ENCODE peak calls at places on chromosomes 13 and 19, in six cellular contexts. Z, C, Y, R, E and D are unnamed samples.

GRCh38 chr19:11577451-11578341 is at the start of gene ACP5:
- ATAC-seq in Z (peak; percentile 42), C (no peak), R (no peak), Y (peak; percentile 14), E (peak; percentile 45), D (no peak)

GRCh38 chr19:5116292-5116691 is 147.4 kb downstream of the KDM4B start:
- ATAC-seq in Y (no peak), E (no peak), Z (no peak), R (no peak), C (no peak), D (no peak)

GRCh38 chr19:41811036-41811435 is 14.6 kb downstream of the CEACAM3 start:
- ATAC-seq in Y (no peak), Z (peak; percentile 59), R (no peak), C (peak; percentile 45), E (no peak), D (no peak)

GRCh38 chr19:6564393-6564792 is 26.6 kb downstream of the CD70 start:
- ATAC-seq in R (peak; percentile 49), E (no peak), Y (peak; percentile 47), C (peak; percentile 56), Z (no peak), D (no peak)

GRCh38 chr13:44156294-44156658 is 217.3 kb upstream of the SERP2 start:
- ATAC-seq in Z (no peak), Y (no peak), R (no peak), C (no peak), E (no peak), D (no peak)

GRCh38 chr19:10768936-10769335 is 51.1 kb downstream of the DNM2 start:
- ATAC-seq in Z (peak; percentile 2), Y (no peak), E (no peak), R (no peak), C (no peak), D (no peak)

GRCh38 chr19:47681388-47681787 is 31.8 kb upstream of the EHD2 start:
- ATAC-seq in C (no peak), Y (no peak), R (peak; percentile 25), Z (no peak), E (no peak), D (no peak)

GRCh38 chr19:48966541-48967345 is 1.6 kb downstream of the FTL start:
- ATAC-seq in Y (no peak), R (no peak), C (no peak), E (no peak), Z (no peak), D (no peak)

GRCh38 chr19:35380450-35381124 is 9.7 kb downstream of the GPR42 start:
- ATAC-seq in Y (peak; percentile 97), Z (no peak), C (no peak), E (peak; percentile 95), R (no peak), D (no peak)

GRCh38 chr13:109792416-109793090 is 6.2 kb upstream of the IRS2 start:
- ATAC-seq in C (peak; percentile 58), R (no peak), Y (no peak), Z (no peak), E (no peak), D (no peak)

GRCh38 chr13:27097691-27098090 is 73.9 kb downstream of the USP12 start:
- ATAC-seq in E (no peak), R (no peak), Z (no peak), C (no peak), Y (no peak), D (no peak)

GRCh38 chr13:64289702-64290101 is 2874.1 kb upstream of the PCDH20 start:
- ATAC-seq in E (no peak), R (no peak), Z (no peak), C (peak; percentile 39), Y (no peak), D (no peak)

GRCh38 chr19:51098366-51099069 is 9.7 kb downstream of the CTU1 start:
- ATAC-seq in C (no peak), Z (peak; percentile 74), Y (no peak), R (no peak), E (no peak), D (peak; percentile 69)

GRCh38 chr13:114115191-114115671 is 17.2 kb downstream of the RASA3 start:
- ATAC-seq in C (no peak), Z (peak; percentile 68), E (peak; percentile 45), R (no peak), Y (peak; percentile 91), D (no peak)

GRCh38 chr19:32649751-32650150 is 25.2 kb downstream of the ANKRD27 start:
- ATAC-seq in Y (no peak), E (no peak), Z (no peak), R (no peak), C (no peak), D (no peak)

GRCh38 chr13:112270951-112271350 is 105.2 kb upstream of the SPACA7 start:
- ATAC-seq in Y (no peak), Z (no peak), C (no peak), E (no peak), R (no peak), D (no peak)

GRCh38 chr13:101631403-101631802 is 178.9 kb downstream of the ITGBL1 start:
- ATAC-seq in E (no peak), Z (no peak), C (no peak), Y (no peak), R (no peak), D (no peak)

GRCh38 chr13:84591444-84591843 is 709.2 kb upstream of the SLITRK1 start:
- ATAC-seq in R (no peak), E (no peak), C (no peak), Z (no peak), Y (no peak), D (no peak)

DNA sequence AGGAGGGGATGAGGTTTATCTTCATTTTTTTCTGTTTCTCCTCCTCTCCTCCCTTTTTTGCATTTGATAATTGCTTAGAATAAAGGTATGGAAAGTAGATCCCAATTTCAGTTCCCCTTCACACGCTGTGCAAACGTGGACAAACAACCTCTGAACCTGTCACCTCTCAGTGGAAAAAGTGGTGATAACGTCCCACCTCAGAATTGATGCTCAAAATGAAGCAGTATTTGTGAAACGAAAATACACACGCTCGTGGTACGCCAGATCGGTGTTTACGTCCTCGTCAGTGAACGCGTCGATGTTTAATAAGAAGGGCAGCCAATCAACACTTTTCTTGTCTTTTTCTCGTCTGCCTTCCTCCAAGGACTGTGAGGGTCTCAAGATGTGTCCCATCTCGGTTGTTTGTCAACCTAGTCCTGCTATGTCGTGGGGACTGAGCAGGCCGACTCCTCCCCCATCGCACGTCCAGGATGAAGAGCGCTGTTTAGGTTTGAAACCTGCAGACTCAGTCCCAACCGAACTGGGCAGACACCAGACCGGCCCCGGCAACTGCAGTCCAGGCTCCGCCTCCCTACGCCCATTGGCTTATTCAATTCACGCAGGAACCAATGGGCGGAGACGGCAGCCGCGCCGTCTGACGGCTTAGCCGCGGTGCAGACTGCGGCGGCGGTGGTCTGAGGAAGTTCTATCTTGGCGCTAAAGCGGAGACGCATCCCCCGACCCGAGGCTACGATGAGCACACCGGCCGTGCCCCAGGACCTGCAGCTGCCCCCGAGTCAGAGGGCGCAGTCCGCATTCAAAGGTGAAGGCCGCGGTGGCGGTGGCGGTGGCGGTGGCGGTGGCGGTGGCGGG is at the start of gene CKAP2:
- ATAC-seq in C (peak; percentile 88), Y (peak; percentile 92), R (peak; percentile 88), Z (peak; percentile 96), E (peak; percentile 91), D (peak; percentile 93)
- TF ChIP-seq POLR2AphosphoS5 in C (peak; percentile 77), Y (peak; percentile 67), R (peak; percentile 76), Z (peak; percentile 53), E (peak; percentile 90), D (peak; percentile 44)

DNA sequence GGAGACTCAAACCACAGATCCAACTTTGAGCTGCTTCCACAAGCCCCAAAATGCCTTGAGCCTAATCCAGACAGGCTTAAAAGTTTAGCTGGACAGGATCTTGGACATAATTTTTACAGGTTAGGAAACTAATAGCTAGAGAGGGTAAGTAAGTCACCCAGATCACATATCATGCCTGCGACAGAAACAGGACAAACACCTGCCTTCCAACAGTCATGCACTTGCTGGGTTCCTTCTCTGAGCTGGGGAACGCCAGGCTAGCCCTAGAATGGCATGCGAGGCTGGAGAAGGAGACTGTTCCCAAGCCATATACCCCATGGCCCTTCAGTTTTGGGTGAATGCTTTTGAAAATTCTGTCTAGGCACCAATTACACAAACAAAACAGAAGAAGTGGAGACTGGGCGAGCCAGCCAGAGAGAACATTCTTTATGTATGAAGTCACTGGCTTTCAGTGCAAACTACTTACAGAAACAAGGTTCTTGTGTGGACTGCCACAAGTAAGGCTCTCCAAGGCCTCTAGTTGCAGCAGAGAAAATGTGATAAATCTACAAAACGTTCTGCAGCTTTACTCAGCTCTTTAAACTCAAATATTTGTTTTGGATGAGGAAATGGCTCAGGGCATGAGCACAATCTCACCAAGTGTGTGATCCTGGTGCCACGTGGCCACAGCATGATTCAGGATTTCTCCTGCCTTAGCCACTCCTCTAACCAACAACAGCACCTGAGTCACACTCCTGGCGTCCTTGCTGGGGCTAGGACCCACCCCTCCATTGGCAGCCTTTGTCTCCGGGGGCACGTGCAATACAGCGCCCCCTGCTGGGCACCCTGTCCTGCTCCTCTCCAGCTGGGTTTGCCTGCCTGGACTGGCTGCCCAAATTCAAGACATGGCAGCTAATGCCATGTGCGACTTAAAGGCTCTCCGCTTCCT is 73.4 kb upstream of the UBL3 start:
- ATAC-seq in Y (peak; percentile 89), E (peak; percentile 96), C (peak; percentile 89), Z (peak; percentile 91), R (peak; percentile 91), D (peak; percentile 89)
- H3K4me1 ChIP-seq in Y (no peaks in the 10 kb centered on the region), E (peaks cover 67% of the 10 kb centered on the region), C (peaks cover 5% of the 10 kb centered on the region), Z (peaks cover 22% of the 10 kb centered on the region), R (peaks cover 68% of the 10 kb centered on the region), D (peaks cover 21% of the 10 kb centered on the region)

DNA sequence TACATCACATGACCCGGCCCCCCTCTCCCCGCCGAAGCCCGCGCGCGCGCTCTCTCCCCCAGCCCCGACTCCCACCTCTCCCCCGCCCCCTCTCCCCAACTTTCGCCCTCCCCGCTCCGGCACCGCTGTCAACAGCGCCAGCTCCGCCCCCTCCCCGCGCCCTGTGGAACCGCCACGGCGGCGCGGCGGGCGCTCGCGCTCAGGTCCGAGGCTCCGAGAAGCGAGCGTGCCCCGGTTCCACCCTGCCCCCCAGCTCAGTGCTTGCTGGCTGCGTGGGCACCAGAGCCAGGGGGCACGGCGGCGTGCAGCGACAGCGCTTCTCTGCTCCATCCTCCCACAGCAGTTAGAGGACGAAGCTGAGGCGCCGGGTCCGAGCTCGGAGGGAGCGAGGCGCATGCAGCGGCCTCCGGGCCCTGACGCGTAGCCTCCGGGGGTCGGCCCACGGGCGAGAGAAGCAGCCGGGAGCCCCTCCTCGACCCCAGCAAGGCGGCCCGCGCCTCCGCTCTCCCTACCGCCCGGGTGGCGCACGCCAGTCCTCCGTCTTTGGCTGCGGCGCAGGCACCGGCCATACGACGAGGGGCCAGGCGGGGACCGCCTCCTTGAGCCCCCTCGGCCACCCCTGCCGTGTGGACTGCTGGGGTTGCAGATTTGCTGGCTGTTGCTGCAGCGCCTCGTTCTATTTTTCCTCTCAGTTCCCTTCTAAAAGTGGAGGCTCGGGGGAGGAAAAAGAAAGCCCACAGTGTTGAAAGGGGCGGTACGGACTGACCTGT is 109.5 kb downstream of the KCNRG start:
- ATAC-seq in E (peak; percentile 65), Z (peak; percentile 28), C (peak; percentile 42), Y (peak; percentile 74), R (peak; percentile 28), D (peak; percentile 8)
- TF ChIP-seq POLR2AphosphoS5 in E (no peak), Z (peak; percentile 49), C (no peak), Y (peak; percentile 23), R (peak; percentile 44), D (no peak)

GRCh38 chr13:82878536-82878935 is 1003.7 kb downstream of the SLITRK1 start:
- ATAC-seq in Z (no peak), R (no peak), Y (no peak), E (no peak), C (no peak), D (no peak)

DNA sequence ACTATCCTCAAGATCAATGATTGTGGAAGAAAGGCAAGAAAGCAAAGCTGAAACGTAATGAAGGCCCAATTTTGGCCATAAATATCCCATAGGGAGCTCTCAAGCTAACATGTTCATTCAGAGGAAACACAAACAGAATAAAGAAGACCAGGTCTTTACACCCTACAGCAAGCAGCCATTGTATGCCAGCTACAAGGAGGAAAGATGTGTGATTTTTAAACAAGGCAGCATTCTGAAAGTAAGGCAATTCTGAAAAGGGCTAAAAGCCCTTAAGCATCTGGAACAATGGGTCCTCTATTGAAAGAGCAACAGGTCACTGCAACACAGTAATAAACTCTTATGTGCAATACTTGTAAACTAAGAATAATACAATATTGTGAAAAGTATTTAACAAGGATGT is 1002.4 kb downstream of the SLITRK1 start:
- ATAC-seq in Y (no peak), E (no peak), C (no peak), Z (no peak), R (no peak), D (no peak)
- H3K4me1 ChIP-seq in Y (no peaks in the 10 kb centered on the region), E (no peaks in the 10 kb centered on the region), C (no peaks in the 10 kb centered on the region), Z (no peaks in the 10 kb centered on the region), R (no peaks in the 10 kb centered on the region), D (no peaks in the 10 kb centered on the region)